ENCODE peak calls at places on chromosomes 6 and 20, in nine cellular contexts. Q, L, P, A, G, U, E, D and H are unnamed samples.

GRCh38 chr6:38604700-38605099 is 35.0 kb downstream of the BTBD9 start:
- DNase-seq in Q (no peak), L (no peak), P (no peak), A (no peak), G (no peak), U (no peak), E (no peak), D (peak; percentile 45), H (no peak)

GRCh38 chr6:41375598-41376151 is 40.3 kb downstream of the NCR2 start:
- DNase-seq in Q (no peak), L (no peak), P (no peak), A (no peak), G (peak; percentile 9), U (no peak), E (no peak), D (no peak), H (no peak)

GRCh38 chr20:1212607-1213396 is 9.5 kb downstream of the C20orf202 start:
- DNase-seq in Q (peak; percentile 34), L (no peak), P (peak; percentile 76), A (peak; percentile 43), G (peak; percentile 86), U (peak; percentile 70), E (peak; percentile 54), D (peak; percentile 68), H (peak; percentile 11)

GRCh38 chr6:70872469-70872868 is 84.4 kb downstream of the B3GAT2 start:
- DNase-seq in Q (no peak), L (no peak), P (no peak), A (no peak), G (no peak), U (no peak), E (no peak), D (no peak), H (no peak)

GRCh38 chr6:71038966-71039365 is 82.1 kb upstream of the B3GAT2 start:
- DNase-seq in Q (no peak), L (no peak), P (no peak), A (no peak), G (no peak), U (no peak), E (no peak), D (no peak), H (no peak)

GRCh38 chr6:3264356-3264755 is 5.6 kb downstream of the PSMG4 start:
- DNase-seq in Q (no peak), L (no peak), P (peak; percentile 46), A (no peak), G (no peak), U (no peak), E (no peak), D (no peak), H (no peak)

GRCh38 chr6:125445054-125445453 is 143.3 kb upstream of the HDDC2 start:
- DNase-seq in Q (no peak), L (no peak), P (no peak), A (no peak), G (no peak), U (no peak), E (no peak), D (no peak), H (no peak)

GRCh38 chr6:44122821-44123220 is 4.4 kb downstream of the MRPL14 start:
- DNase-seq in Q (peak; percentile 82), L (no peak), P (no peak), A (no peak), G (no peak), U (no peak), E (no peak), D (no peak), H (no peak)

GRCh38 chr6:133890941-133891813 is 2.3 kb downstream of the TCF21 start:
- DNase-seq in Q (no peak), L (no peak), P (peak; percentile 68), A (no peak), G (peak; percentile 44), U (peak; percentile 30), E (peak; percentile 32), D (no peak), H (no peak)

GRCh38 chr20:62089393-62089792 is 23.7 kb upstream of the TAF4 start:
- DNase-seq in Q (no peak), L (no peak), P (no peak), A (no peak), G (no peak), U (no peak), E (no peak), D (no peak), H (no peak)

GRCh38 chr6:11525468-11526155 is 11.9 kb upstream of the TMEM170B start:
- DNase-seq in Q (no peak), L (no peak), P (no peak), A (peak; percentile 30), G (no peak), U (no peak), E (no peak), D (peak; percentile 44), H (no peak)

GRCh38 chr20:26209171-26209941 is 512.7 kb upstream of the ZNF337 start:
- DNase-seq in Q (no peak), L (no peak), P (no peak), A (no peak), G (peak; percentile 31), U (peak; percentile 28), E (no peak), D (peak; percentile 32), H (no peak)

GRCh38 chr6:27176096-27176495 is 71.4 kb upstream of the PRSS16 start:
- DNase-seq in Q (no peak), L (no peak), P (no peak), A (no peak), G (no peak), U (peak; percentile 11), E (no peak), D (no peak), H (no peak)

GRCh38 chr20:39004508-39004907 is 42.4 kb downstream of the DHX35 start:
- DNase-seq in Q (no peak), L (no peak), P (peak; percentile 67), A (no peak), G (no peak), U (no peak), E (no peak), D (peak; percentile 54), H (no peak)

GRCh38 chr6:166989427-166990034 is 9.7 kb upstream of the CEP43 start:
- DNase-seq in Q (no peak), L (no peak), P (no peak), A (peak; percentile 18), G (peak; percentile 25), U (peak; percentile 46), E (no peak), D (no peak), H (no peak)

GRCh38 chr6:41545703-41546474 is at the start of gene FOXP4:
- DNase-seq in Q (peak; percentile 54), L (peak; percentile 72), P (peak; percentile 91), A (peak; percentile 82), G (peak; percentile 96), U (peak; percentile 93), E (peak; percentile 71), D (peak; percentile 93), H (peak; percentile 53)

GRCh38 chr20:61447950-61448349 is 195.9 kb downstream of the CDH4 start:
- DNase-seq in Q (no peak), L (no peak), P (no peak), A (no peak), G (no peak), U (no peak), E (no peak), D (no peak), H (no peak)

GRCh38 chr6:3196770-3197169 is 30.7 kb downstream of the TUBB2B start:
- DNase-seq in Q (no peak), L (no peak), P (no peak), A (no peak), G (no peak), U (no peak), E (no peak), D (no peak), H (no peak)

GRCh38 chr6:116971959-116972358 is 94.9 kb downstream of the RFX6 start:
- DNase-seq in Q (peak; percentile 27), L (no peak), P (no peak), A (peak; percentile 14), G (peak; percentile 48), U (peak; percentile 34), E (no peak), D (no peak), H (no peak)

GRCh38 chr6:141641951-141642350 is 490.8 kb upstream of the GJE1 start:
- DNase-seq in Q (no peak), L (no peak), P (no peak), A (no peak), G (no peak), U (no peak), E (no peak), D (no peak), H (no peak)

GRCh38 chr6:158910484-158911075 is 89.4 kb downstream of the RSPH3 start:
- DNase-seq in Q (no peak), L (no peak), P (no peak), A (no peak), G (no peak), U (peak; percentile 67), E (peak; percentile 33), D (no peak), H (no peak)

GRCh38 chr6:25259756-25260155 is 19.4 kb upstream of the CARMIL1 start:
- DNase-seq in Q (no peak), L (no peak), P (no peak), A (no peak), G (no peak), U (no peak), E (no peak), D (no peak), H (no peak)

GRCh38 chr6:6125495-6125894 is 118.8 kb upstream of the NRN1 start:
- DNase-seq in Q (no peak), L (no peak), P (no peak), A (no peak), G (peak; percentile 2), U (no peak), E (no peak), D (no peak), H (no peak)

GRCh38 chr6:40036186-40036585 is 101.9 kb upstream of the MOCS1 start:
- DNase-seq in Q (no peak), L (no peak), P (no peak), A (no peak), G (no peak), U (no peak), E (no peak), D (no peak), H (no peak)

GRCh38 chr6:90175627-90176538 is 120.8 kb downstream of the BACH2 start:
- DNase-seq in Q (no peak), L (peak; percentile 29), P (no peak), A (no peak), G (no peak), U (no peak), E (no peak), D (no peak), H (no peak)

GRCh38 chr6:26249959-26250805 is 114.8 kb upstream of the BTN3A2 start:
- DNase-seq in Q (no peak), L (peak; percentile 36), P (peak; percentile 89), A (peak; percentile 84), G (peak; percentile 73), U (peak; percentile 55), E (peak; percentile 69), D (peak; percentile 67), H (peak; percentile 57)